ENCODE peak calls at places on chromosomes 1 and 21, in five cellular contexts. V is left ventricle myocardium inferior; C is AG08396; G is CD8-positive, alpha-beta memory T cell; N is astrocyte of the cerebellum. A is an unnamed sample.
A peak's percentile ranks its signal among the peaks of the same experiment; 100 is the strongest.

GRCh38 chr1:54814571-54814970 is 13.4 kb upstream of the TTC22 start:
- DNase-seq in V (no peak), C (no peak), G (no peak), N (no peak), A (no peak)

GRCh38 chr1:203628185-203628996 is 1.8 kb downstream of the ATP2B4 start:
- DNase-seq in V (peak; percentile 30), C (peak; percentile 44), G (peak; percentile 51), N (no peak), A (no peak)

GRCh38 chr21:45825209-45825602 is 156.4 kb upstream of the COL6A1 start:
- DNase-seq in V (no peak), C (no peak), G (no peak), N (no peak), A (no peak)

GRCh38 chr1:42893064-42893463 is 46.7 kb downstream of the ZNF691 start:
- DNase-seq in V (no peak), C (no peak), G (no peak), N (no peak), A (no peak)

GRCh38 chr1:108570128-108570527 is 10.2 kb downstream of the EEIG2 start:
- DNase-seq in V (no peak), C (peak; percentile 16), G (no peak), N (no peak), A (peak; percentile 37)

GRCh38 chr1:4081806-4082645 is 182.0 kb upstream of the C1orf174 start:
- DNase-seq in V (no peak), C (no peak), G (no peak), N (no peak), A (no peak)

GRCh38 chr1:239987103-239987745 is 104.5 kb upstream of the FMN2 start:
- DNase-seq in V (no peak), C (peak; percentile 24), G (no peak), N (peak; percentile 26), A (peak; percentile 25)

GRCh38 chr1:64750092-64750491 is 5.2 kb downstream of the RAVER2 start:
- DNase-seq in V (no peak), C (no peak), G (no peak), N (no peak), A (no peak)

GRCh38 chr1:2135425-2135824 is 59.1 kb downstream of the FAAP20 start:
- DNase-seq in V (peak; percentile 77), C (peak; percentile 78), G (no peak), N (no peak), A (no peak)